ENCODE peak calls at places on chromosomes 4 and X, in five cellular contexts. B, Z, K, W and R are unnamed samples.
A peak's percentile ranks its signal among the peaks of the same experiment; 100 is the strongest.

GRCh38 chr4:139099366-139099982 is 77.5 kb downstream of the ELF2 start:
- DNase-seq in B (peak; percentile 47), Z (peak; percentile 82), K (peak; percentile 90), W (peak; percentile 90), R (peak; percentile 92)

GRCh38 chr4:94298725-94299252 is 43.8 kb downstream of the HPGDS start:
- DNase-seq in B (no peak), Z (no peak), K (peak; percentile 86), W (no peak), R (no peak)

GRCh38 chrX:136310411-136310810 is 9.6 kb downstream of the ADGRG4 start:
- DNase-seq in B (peak; percentile 5), Z (no peak), K (peak; percentile 49), W (peak; percentile 2), R (peak; percentile 1)

GRCh38 chr4:78951862-78952472 is 12.7 kb upstream of the PAQR3 start:
- DNase-seq in B (peak; percentile 13), Z (no peak), K (peak; percentile 54), W (peak; percentile 61), R (peak; percentile 65)

GRCh38 chrX:51598899-51599298 is 19.8 kb downstream of the CENPVL3 start:
- DNase-seq in B (no peak), Z (no peak), K (no peak), W (no peak), R (no peak)

GRCh38 chr4:6957148-6957520 is 47.5 kb downstream of the TBC1D14 start:
- DNase-seq in B (no peak), Z (no peak), K (no peak), W (no peak), R (no peak)

GRCh38 chr4:144645621-144646522 is at the start of gene HHIP:
- DNase-seq in B (peak; percentile 15), Z (peak; percentile 62), K (peak; percentile 23), W (peak; percentile 79), R (peak; percentile 86)

GRCh38 chrX:2284601-2285000 is 216.2 kb downstream of the DHRSX start:
- DNase-seq in B (no peak), Z (no peak), K (no peak), W (no peak), R (no peak)

GRCh38 chrX:41010188-41010846 is 74.9 kb upstream of the USP9X start:
- DNase-seq in B (peak; percentile 47), Z (peak; percentile 89), K (peak; percentile 87), W (peak; percentile 95), R (peak; percentile 98)

GRCh38 chr4:15077969-15078368 is 75.7 kb downstream of the CPEB2 start:
- DNase-seq in B (no peak), Z (no peak), K (peak; percentile 78), W (peak; percentile 72), R (peak; percentile 72)

GRCh38 chr4:173246719-173247118 is 78.1 kb downstream of the GALNT7 start:
- DNase-seq in B (no peak), Z (no peak), K (no peak), W (no peak), R (no peak)

GRCh38 chr4:54440394-54441223 is 211.5 kb downstream of the PDGFRA start:
- DNase-seq in B (peak; percentile 8), Z (no peak), K (peak; percentile 51), W (peak; percentile 61), R (peak; percentile 61)

GRCh38 chr4:23028875-23029274 is 336.1 kb downstream of the GBA3 start:
- DNase-seq in B (no peak), Z (no peak), K (no peak), W (no peak), R (no peak)

GRCh38 chr4:182822554-182822953 is 94.6 kb downstream of the DCTD start:
- DNase-seq in B (no peak), Z (no peak), K (no peak), W (no peak), R (no peak)

GRCh38 chrX:17613979-17614572 is 123.2 kb upstream of the SCML1 start:
- DNase-seq in B (no peak), Z (no peak), K (peak; percentile 61), W (no peak), R (no peak)

GRCh38 chrX:148051973-148052372 is 70.8 kb downstream of the FMR1NB start:
- DNase-seq in B (no peak), Z (no peak), K (no peak), W (no peak), R (no peak)

GRCh38 chrX:136268051-136269048 is 17.1 kb upstream of the MAP7D3 start:
- DNase-seq in B (peak; percentile 15), Z (no peak), K (peak; percentile 39), W (peak; percentile 59), R (peak; percentile 57)

GRCh38 chr4:109837014-109837413 is 9.2 kb downstream of the RRH start:
- DNase-seq in B (no peak), Z (no peak), K (no peak), W (no peak), R (no peak)

GRCh38 chr4:98833384-98833783 is 95.5 kb downstream of the EIF4E start:
- DNase-seq in B (no peak), Z (no peak), K (no peak), W (no peak), R (no peak)

GRCh38 chrX:139094671-139095592 is 383.4 kb upstream of the FGF13 start:
- DNase-seq in B (no peak), Z (no peak), K (peak; percentile 59), W (peak; percentile 30), R (no peak)

GRCh38 chrX:150219374-150220185 is 143.5 kb upstream of the MAMLD1 start:
- DNase-seq in B (no peak), Z (no peak), K (no peak), W (peak; percentile 31), R (no peak)

GRCh38 chrX:22652596-22652995 is 347.2 kb upstream of the DDX53 start:
- DNase-seq in B (no peak), Z (no peak), K (peak; percentile 5), W (peak; percentile 25), R (peak; percentile 46)

GRCh38 chr4:75698162-75698962 is 25.2 kb upstream of the G3BP2 start:
- DNase-seq in B (no peak), Z (no peak), K (no peak), W (no peak), R (no peak)

GRCh38 chr4:154490261-154490588 is 1.4 kb downstream of the DCHS2 start:
- DNase-seq in B (no peak), Z (no peak), K (no peak), W (no peak), R (no peak)

GRCh38 chr4:69753666-69754065 is 6.8 kb downstream of the SULT1B1 start:
- DNase-seq in B (no peak), Z (no peak), K (peak; percentile 49), W (peak; percentile 56), R (no peak)

GRCh38 chr4:8702020-8702495 is 109.5 kb downstream of the CPZ start:
- DNase-seq in B (no peak), Z (peak; percentile 41), K (no peak), W (no peak), R (no peak)

GRCh38 chrX:6021316-6022091 is 207.2 kb downstream of the NLGN4X start:
- DNase-seq in B (no peak), Z (no peak), K (peak; percentile 53), W (no peak), R (peak; percentile 10)

GRCh38 chr4:123102897-123103489 is 180.6 kb upstream of the NUDT6 start:
- DNase-seq in B (peak; percentile 10), Z (no peak), K (peak; percentile 51), W (peak; percentile 78), R (peak; percentile 83)

GRCh38 chr4:29453421-29453820 is 1266.7 kb upstream of the PCDH7 start:
- DNase-seq in B (no peak), Z (no peak), K (no peak), W (peak; percentile 0), R (no peak)

GRCh38 chrX:153556767-153557166 is 39.3 kb downstream of the ATP2B3 start:
- DNase-seq in B (no peak), Z (no peak), K (no peak), W (no peak), R (no peak)

GRCh38 chr4:39045791-39046221 is 13.6 kb upstream of the TMEM156 start:
- DNase-seq in B (no peak), Z (no peak), K (peak; percentile 73), W (peak; percentile 26), R (peak; percentile 51)

GRCh38 chrX:46169808-46170207 is 375.4 kb downstream of the ZNF674 start:
- DNase-seq in B (no peak), Z (no peak), K (peak; percentile 31), W (peak; percentile 20), R (no peak)

GRCh38 chr4:131427000-131427399 is 1722.1 kb upstream of the PCDH10 start:
- DNase-seq in B (no peak), Z (no peak), K (peak; percentile 32), W (no peak), R (no peak)

GRCh38 chr4:169270156-169270809 is 473 bp downstream of the SH3RF1 start:
- DNase-seq in B (peak; percentile 28), Z (peak; percentile 70), K (peak; percentile 72), W (peak; percentile 58), R (peak; percentile 59)

GRCh38 chr4:174369968-174370367 is 86.3 kb downstream of the CEP44 start:
- DNase-seq in B (no peak), Z (no peak), K (peak; percentile 27), W (no peak), R (no peak)

GRCh38 chr4:174362340-174362739 is 78.6 kb downstream of the CEP44 start:
- DNase-seq in B (no peak), Z (no peak), K (peak; percentile 75), W (no peak), R (no peak)

DNA sequence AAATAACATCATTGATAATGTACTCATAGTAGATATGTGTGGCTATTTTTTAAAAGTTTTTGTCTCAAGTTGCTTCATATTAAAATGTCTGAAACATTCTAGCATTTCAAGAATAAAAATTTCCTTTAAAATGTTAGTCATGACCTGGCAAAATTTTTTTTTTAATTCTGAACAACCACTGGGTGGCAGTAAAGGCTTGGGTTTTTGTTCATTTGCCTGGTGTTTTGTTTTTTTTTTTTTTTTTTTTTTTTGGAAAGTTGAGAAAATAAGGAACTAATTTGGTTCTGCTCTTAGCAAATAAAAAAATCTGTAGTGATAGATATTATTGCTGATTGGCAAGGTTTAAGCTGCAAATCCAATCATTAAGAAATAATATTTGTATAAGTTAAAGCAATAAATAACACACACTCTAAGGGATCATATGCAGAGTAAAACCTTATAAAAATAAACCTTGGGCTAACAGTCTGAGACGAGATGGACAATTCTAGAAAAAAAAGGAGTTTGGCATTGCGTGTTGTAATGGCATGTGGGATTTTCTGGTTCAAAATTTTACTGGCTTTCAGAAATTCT is 81.4 kb downstream of the CEP44 start:
- DNase-seq in B (no peak), Z (no peak), K (peak; percentile 49), W (peak; percentile 76), R (peak; percentile 70)
- TF ChIP-seq CTCF in B (peak; percentile 64), Z (peak; percentile 43), K (peak; percentile 31), W (peak; percentile 17), R (peak; percentile 32)

GRCh38 chr4:16082038-16082423 is 1.8 kb downstream of the PROM1 start:
- DNase-seq in B (no peak), Z (no peak), K (no peak), W (no peak), R (no peak)
- H3K4me3 ChIP-seq in B (peak overlapping the region; percentile 46), Z (peak overlapping the region; percentile 39), K (no peak overlapping the region), W (no peak overlapping the region), R (no peak overlapping the region)

GRCh38 chr4:147837435-147837834 is 105.5 kb downstream of the ARHGAP10 start:
- DNase-seq in B (peak; percentile 27), Z (no peak), K (no peak), W (no peak), R (no peak)
- TF ChIP-seq CTCF in B (no peak), Z (peak; percentile 24), K (peak; percentile 26), W (peak; percentile 20), R (no peak)

DNA sequence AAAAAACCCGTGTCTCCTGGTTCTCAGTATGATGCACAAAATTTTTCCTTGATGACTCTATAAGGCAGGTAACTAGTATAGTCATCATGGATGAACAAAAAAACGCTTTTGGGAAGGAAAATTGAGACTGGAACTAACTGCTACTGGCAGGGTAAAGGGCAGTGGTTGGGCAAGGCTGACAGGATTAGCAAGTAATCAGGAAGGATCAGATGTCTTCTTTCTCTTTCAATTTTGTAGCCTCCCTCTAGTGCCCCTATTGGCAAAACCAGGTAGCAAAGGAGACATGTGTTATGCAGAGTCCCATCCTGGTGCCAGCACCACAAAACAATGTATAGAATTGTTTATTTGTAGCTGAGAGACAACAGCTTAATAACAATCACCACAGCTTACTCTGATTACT is 12.8 kb upstream of the SLITRK4 start:
- DNase-seq in B (no peak), Z (no peak), K (peak; percentile 31), W (no peak), R (no peak)
- H3K4me3 ChIP-seq in B (no peak overlapping the region), Z (no peak overlapping the region), K (no peak overlapping the region), W (no peak overlapping the region), R (no peak overlapping the region)